ENCODE peak calls at places on chromosomes 13 and 19, in nine cellular contexts. R, L, X, Q, D, F, J, E and P are unnamed samples.

GRCh38 chr19:38062959-38063786 is 156.2 kb downstream of the SIPA1L3 start:
- ATAC-seq in R (no peak), L (no peak), X (no peak), Q (peak; percentile 32), D (no peak), F (no peak), J (no peak), E (peak; percentile 4), P (peak; percentile 43)

GRCh38 chr13:49225358-49226042 is 5.4 kb downstream of the MLNR start:
- ATAC-seq in R (peak; percentile 66), L (no peak), X (no peak), Q (peak; percentile 56), D (no peak), F (no peak), J (no peak), E (no peak), P (no peak)

GRCh38 chr19:7789447-7789846 is 26.4 kb downstream of the CLEC4M start:
- ATAC-seq in R (no peak), L (no peak), X (no peak), Q (no peak), D (no peak), F (peak; percentile 83), J (no peak), E (no peak), P (no peak)

GRCh38 chr13:76936736-76937135 is 11.6 kb upstream of the ACOD1 start:
- ATAC-seq in R (no peak), L (no peak), X (no peak), Q (no peak), D (no peak), F (no peak), J (no peak), E (no peak), P (no peak)

GRCh38 chr13:23969672-23970071 is 72.4 kb upstream of the C1QTNF9B start:
- ATAC-seq in R (no peak), L (no peak), X (no peak), Q (no peak), D (no peak), F (no peak), J (no peak), E (peak; percentile 50), P (no peak)

GRCh38 chr13:98825659-98826058 is 73.2 kb upstream of the SLC15A1 start:
- ATAC-seq in R (no peak), L (no peak), X (no peak), Q (no peak), D (no peak), F (no peak), J (no peak), E (no peak), P (no peak)

GRCh38 chr19:50358483-50359431 is 6.7 kb downstream of the NAPSA start:
- ATAC-seq in R (peak; percentile 38), L (no peak), X (peak; percentile 51), Q (peak; percentile 66), D (peak; percentile 11), F (peak; percentile 10), J (peak; percentile 44), E (no peak), P (no peak)

GRCh38 chr13:30863231-30863630 is 42.8 kb upstream of the MEDAG start:
- ATAC-seq in R (no peak), L (no peak), X (no peak), Q (no peak), D (no peak), F (no peak), J (no peak), E (no peak), P (no peak)

GRCh38 chr13:67001363-67001762 is 228.8 kb downstream of the PCDH9 start:
- ATAC-seq in R (no peak), L (no peak), X (no peak), Q (no peak), D (no peak), F (no peak), J (no peak), E (no peak), P (no peak)

GRCh38 chr13:113059891-113060290 is 45.7 kb upstream of the F7 start:
- ATAC-seq in R (no peak), L (no peak), X (no peak), Q (no peak), D (no peak), F (no peak), J (no peak), E (peak; percentile 42), P (no peak)